ENCODE peak calls at places on chromosomes 11 and 22, in eight cellular contexts. Y is tibial nerve, T is breast epithelium, W is adrenal gland, V is stomach, E is A549, S is GM12878, H is sigmoid colon. G is an unnamed sample.

GRCh38 chr11:57527056-57527631 is 3.4 kb downstream of the TIMM10 start:
- DNase-seq in Y (peak), T (peak), W (peak), V (peak), E (peak), S (no peak), H (peak), G (no peak)

GRCh38 chr11:134414772-134415765 is 3.0 kb upstream of the B3GAT1 start:
- DNase-seq in Y (no peak), T (no peak), W (no peak), V (no peak), E (no peak), S (no peak), H (no peak), G (no peak)

GRCh38 chr11:95849087-95849825 is 59.0 kb downstream of the CEP57 start:
- DNase-seq in Y (no peak), T (no peak), W (peak), V (peak), E (peak), S (no peak), H (peak), G (no peak)

GRCh38 chr22:40426671-40427070 is 56.3 kb downstream of the SGSM3 start:
- DNase-seq in Y (no peak), T (peak), W (peak), V (no peak), E (no peak), S (no peak), H (peak), G (no peak)

GRCh38 chr11:11346249-11346648 is 6.8 kb downstream of the CSNK2A3 start:
- DNase-seq in Y (no peak), T (no peak), W (no peak), V (no peak), E (no peak), S (no peak), H (no peak), G (no peak)

GRCh38 chr11:128867277-128867676 is at the start of gene KCNJ1:
- DNase-seq in Y (no peak), T (no peak), W (no peak), V (no peak), E (no peak), S (no peak), H (no peak), G (no peak)

GRCh38 chr11:83006877-83007330 is 64.8 kb downstream of the RAB30 start:
- DNase-seq in Y (no peak), T (no peak), W (peak), V (no peak), E (no peak), S (peak), H (no peak), G (no peak)

GRCh38 chr11:114308689-114309089 is 12.5 kb downstream of the NNMT start:
- DNase-seq in Y (no peak), T (peak), W (no peak), V (no peak), E (no peak), S (no peak), H (no peak), G (no peak)

GRCh38 chr11:125931116-125931515 is 14.7 kb upstream of the VSIG10L2 start:
- DNase-seq in Y (no peak), T (no peak), W (no peak), V (no peak), E (no peak), S (no peak), H (no peak), G (no peak)

GRCh38 chr22:31520036-31520435 is 23.7 kb downstream of the SFI1 start:
- DNase-seq in Y (no peak), T (no peak), W (no peak), V (no peak), E (no peak), S (no peak), H (no peak), G (no peak)

GRCh38 chr11:102603091-102603490 is 22.0 kb downstream of the MMP20 start:
- DNase-seq in Y (no peak), T (no peak), W (no peak), V (no peak), E (no peak), S (no peak), H (no peak), G (peak)

GRCh38 chr11:14423633-14424032 is 64.7 kb upstream of the RRAS2 start:
- DNase-seq in Y (no peak), T (no peak), W (no peak), V (no peak), E (no peak), S (no peak), H (no peak), G (no peak)

GRCh38 chr11:72230764-72231365 is 6.3 kb downstream of the INPPL1 start:
- DNase-seq in Y (no peak), T (no peak), W (peak), V (peak), E (no peak), S (no peak), H (peak), G (no peak)

GRCh38 chr11:101775033-101775432 is 139.8 kb upstream of the CEP126 start:
- DNase-seq in Y (no peak), T (no peak), W (no peak), V (no peak), E (peak), S (no peak), H (no peak), G (no peak)

GRCh38 chr11:64844330-64845124 is at the start of gene CDC42BPG:
- DNase-seq in Y (no peak), T (peak), W (no peak), V (peak), E (peak), S (no peak), H (no peak), G (peak)
- TF ChIP-seq POLR2A in Y (no peak), T (no peak), W (no peak), V (no peak), E (no peak), S (no peak), H (no peak), G (no peak)

DNA sequence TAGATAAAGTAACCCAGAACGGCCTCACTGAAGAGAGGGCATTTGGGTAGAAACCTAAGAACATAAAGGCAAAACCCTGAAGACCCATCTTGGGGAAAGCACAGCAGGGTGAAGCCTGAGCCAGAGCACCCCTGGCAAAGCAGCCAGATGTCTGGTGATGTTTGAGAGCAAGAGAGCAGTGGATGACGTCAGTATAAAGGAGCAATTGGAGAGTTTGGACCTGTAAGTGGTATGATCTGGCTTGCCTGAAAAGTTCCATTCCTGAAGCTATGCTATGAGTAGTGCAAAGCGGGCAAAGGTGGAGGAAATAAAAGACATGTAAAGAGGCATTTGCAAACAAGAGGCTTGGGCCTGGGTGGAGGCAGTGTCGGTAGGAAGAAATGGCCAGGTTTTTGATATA is 167.8 kb downstream of the MSANTD4 start:
- DNase-seq in Y (no peak), T (no peak), W (no peak), V (no peak), E (no peak), S (no peak), H (no peak), G (no peak)
- TF ChIP-seq POLR2A in Y (no peak), T (no peak), W (no peak), V (no peak), E (no peak), S (no peak), H (no peak), G (no peak)

GRCh38 chr22:49969751-49970527 is 9.4 kb downstream of the PIM3 start:
- DNase-seq in Y (no peak), T (peak), W (peak), V (peak), E (no peak), S (no peak), H (peak), G (no peak)

GRCh38 chr22:49972163-49973017 is 11.8 kb downstream of the PIM3 start:
- DNase-seq in Y (peak), T (peak), W (peak), V (peak), E (no peak), S (no peak), H (peak), G (no peak)

GRCh38 chr22:49973018-49973965 is 12.7 kb downstream of the PIM3 start:
- DNase-seq in Y (no peak), T (no peak), W (peak), V (no peak), E (peak), S (no peak), H (no peak), G (no peak)

GRCh38 chr22:49970528-49971231 is 10.1 kb downstream of the PIM3 start:
- DNase-seq in Y (peak), T (peak), W (peak), V (peak), E (peak), S (peak), H (peak), G (peak)

GRCh38 chr22:49971232-49972162 is 10.9 kb downstream of the PIM3 start:
- DNase-seq in Y (peak), T (peak), W (peak), V (peak), E (peak), S (no peak), H (peak), G (peak)
- TF ChIP-seq POLR2A in Y (peak), T (no peak), W (no peak), V (no peak), E (peak), S (peak), H (no peak), G (no peak)

DNA sequence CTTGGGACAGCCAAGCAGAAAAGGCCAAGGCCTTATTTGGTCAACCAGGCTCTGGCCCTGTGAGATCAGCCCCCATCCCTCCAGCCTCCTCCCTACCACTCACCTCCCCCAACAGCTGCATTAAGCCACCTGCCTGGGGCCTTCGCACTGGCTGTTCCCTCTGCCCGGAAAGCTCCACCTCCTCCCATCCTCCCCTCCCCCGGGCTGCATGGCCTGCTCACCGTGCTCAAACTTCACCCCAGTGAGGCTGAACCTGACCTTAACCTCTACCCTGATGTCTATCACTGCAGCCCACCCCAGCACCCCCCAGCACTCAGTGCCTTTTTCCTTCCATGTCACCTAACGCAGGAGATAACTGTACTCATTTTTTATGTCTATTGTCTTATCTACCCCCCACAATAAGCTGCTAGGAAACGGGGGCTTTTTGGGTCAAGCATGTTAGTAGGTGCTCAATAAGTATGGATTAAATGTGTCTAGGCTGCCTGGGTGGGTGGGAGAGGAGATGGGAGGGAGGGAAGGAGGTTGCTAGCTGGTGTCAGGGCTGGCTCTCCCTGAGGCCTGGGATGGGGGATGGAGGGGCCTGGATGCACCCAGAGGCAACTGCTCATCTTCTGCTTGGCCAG is 912 bp downstream of the PTPRCAP start:
- DNase-seq in Y (no peak), T (no peak), W (no peak), V (peak), E (no peak), S (peak), H (no peak), G (no peak)
- TF ChIP-seq POLR2A in Y (no peak), T (no peak), W (no peak), V (no peak), E (no peak), S (peak), H (no peak), G (no peak)

DNA sequence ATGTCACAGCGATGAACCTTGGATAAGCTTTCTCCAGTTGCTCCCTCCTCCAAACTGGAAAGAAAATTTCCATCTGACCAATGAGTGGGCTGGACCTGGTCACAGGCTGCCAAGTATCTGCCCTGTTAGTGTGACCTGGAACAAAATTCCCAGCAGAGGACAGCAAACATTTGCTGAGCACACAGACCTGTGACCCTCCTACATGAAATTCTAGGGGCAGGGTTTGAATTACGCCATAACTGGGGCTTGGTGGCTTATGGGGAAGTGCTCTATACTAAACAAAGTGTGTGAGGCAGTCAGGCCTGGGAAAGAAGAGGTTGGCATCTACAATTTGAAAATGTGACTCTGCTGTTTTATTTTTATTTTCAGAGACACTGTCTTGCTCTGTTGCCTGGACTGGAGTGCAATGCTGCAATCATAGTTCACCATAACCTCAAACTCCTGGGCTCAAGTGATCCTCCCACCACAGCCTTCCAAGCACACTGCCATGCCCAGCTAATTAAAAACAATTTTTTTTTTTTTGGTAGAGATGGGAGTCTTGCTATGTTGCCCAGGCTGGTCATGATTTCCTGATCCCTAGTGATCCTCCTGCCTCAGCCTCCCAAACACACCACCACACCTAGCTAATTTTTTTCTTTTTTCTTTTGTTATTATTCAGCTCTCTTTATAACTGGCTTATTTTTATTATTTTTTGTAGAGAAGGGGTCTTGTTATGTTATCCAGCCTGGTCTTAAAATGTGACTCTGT is 13.6 kb upstream of the XBP1 start:
- DNase-seq in Y (no peak), T (no peak), W (peak), V (peak), E (peak), S (no peak), H (peak), G (no peak)
- TF ChIP-seq POLR2A in Y (no peak), T (no peak), W (no peak), V (no peak), E (no peak), S (no peak), H (no peak), G (no peak)

GRCh38 chr11:1864216-1864615 is 11.3 kb downstream of the LSP1 start:
- DNase-seq in Y (no peak), T (no peak), W (no peak), V (no peak), E (no peak), S (no peak), H (no peak), G (no peak)

GRCh38 chr11:1862588-1863351 is 9.9 kb downstream of the LSP1 start:
- DNase-seq in Y (no peak), T (no peak), W (peak), V (no peak), E (peak), S (no peak), H (no peak), G (peak)

GRCh38 chr11:1863352-1864215 is 10.7 kb downstream of the LSP1 start:
- DNase-seq in Y (peak), T (peak), W (peak), V (peak), E (peak), S (no peak), H (peak), G (peak)

GRCh38 chr11:1860108-1860507 is 7.2 kb downstream of the LSP1 start:
- DNase-seq in Y (no peak), T (no peak), W (no peak), V (no peak), E (no peak), S (no peak), H (no peak), G (no peak)

GRCh38 chr11:1861435-1862411 is 8.8 kb downstream of the LSP1 start:
- DNase-seq in Y (no peak), T (no peak), W (no peak), V (no peak), E (no peak), S (no peak), H (no peak), G (no peak)
- TF ChIP-seq POLR2A in Y (no peak), T (no peak), W (no peak), V (no peak), E (no peak), S (no peak), H (no peak), G (no peak)

GRCh38 chr11:70432580-70432979 is 34.3 kb downstream of the CTTN start:
- DNase-seq in Y (no peak), T (no peak), W (no peak), V (no peak), E (no peak), S (no peak), H (no peak), G (no peak)
- TF ChIP-seq POLR2A in Y (no peak), T (no peak), W (no peak), V (no peak), E (no peak), S (no peak), H (no peak), G (no peak)

GRCh38 chr11:115528217-115528616 is 24.0 kb upstream of the CADM1 start:
- DNase-seq in Y (no peak), T (no peak), W (no peak), V (no peak), E (no peak), S (no peak), H (no peak), G (no peak)
- TF ChIP-seq POLR2A in Y (no peak), T (no peak), W (no peak), V (no peak), E (no peak), S (no peak), H (no peak), G (no peak)

GRCh38 chr22:39319284-39320170 is at the start of gene RPL3:
- DNase-seq in Y (peak), T (peak), W (peak), V (peak), E (peak), S (peak), H (peak), G (peak)
- TF ChIP-seq POLR2A in Y (peak), T (peak), W (peak), V (no peak), E (peak), S (peak), H (peak), G (peak)

DNA sequence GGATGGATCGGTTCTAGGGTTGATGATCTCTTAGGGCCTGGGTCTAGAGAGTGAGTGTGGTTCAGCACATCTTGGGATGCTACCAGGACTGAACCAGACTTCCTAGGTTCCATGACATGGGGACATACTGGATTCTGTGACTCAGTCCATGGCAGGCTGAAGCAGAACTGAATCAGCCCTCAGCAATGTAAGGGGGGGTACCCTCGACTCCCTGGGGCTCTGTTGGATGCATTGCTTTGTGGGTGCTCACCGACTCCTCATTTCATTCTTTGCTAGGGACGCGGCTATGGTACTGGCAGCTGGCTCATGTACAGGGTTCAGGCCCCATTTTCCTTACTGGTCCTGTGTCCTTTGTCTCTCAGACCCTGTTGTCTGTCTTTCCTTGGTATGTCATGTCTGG is 733 bp upstream of the GRAMD1B start:
- DNase-seq in Y (no peak), T (no peak), W (peak), V (no peak), E (no peak), S (no peak), H (no peak), G (peak)
- TF ChIP-seq POLR2A in Y (no peak), T (no peak), W (no peak), V (no peak), E (no peak), S (no peak), H (no peak), G (no peak)

G was measured in H54.